ENCODE peak calls at places on chromosomes 1 and 21, in seven cellular contexts. G is iris pigment epithelial cell; N is SK-MEL-5; R is heart left ventricle; P is hypothalamus; U is fibroblast of lung; I is CD4-positive, CD25-positive, alpha-beta regulatory T cell. Y is an unnamed sample.

GRCh38 chr1:23718482-23718881 is 24.8 kb upstream of the ELOA start:
- DNase-seq in G (peak; percentile 39), N (peak; percentile 82), R (no peak), P (no peak), U (peak; percentile 39), I (no peak), Y (peak; percentile 13)

GRCh38 chr1:231950732-231951131 is 324.1 kb downstream of the DISC1 start:
- DNase-seq in G (no peak), N (no peak), R (no peak), P (no peak), U (no peak), I (no peak), Y (no peak)

GRCh38 chr1:231724876-231725647 is 98.5 kb downstream of the DISC1 start:
- DNase-seq in G (peak; percentile 70), N (peak; percentile 88), R (no peak), P (peak; percentile 12), U (peak; percentile 50), I (peak; percentile 42), Y (peak; percentile 67)

GRCh38 chr1:25658791-25659431 is 42.3 kb downstream of the MAN1C1 start:
- DNase-seq in G (no peak), N (no peak), R (peak; percentile 87), P (no peak), U (no peak), I (no peak), Y (no peak)

GRCh38 chr1:67850151-67850551 is 16.9 kb upstream of the GNG12 start:
- DNase-seq in G (peak; percentile 54), N (peak; percentile 61), R (no peak), P (no peak), U (peak; percentile 63), I (peak; percentile 25), Y (peak; percentile 19)

GRCh38 chr1:67019600-67020136 is 34.3 kb downstream of the SLC35D1 start:
- DNase-seq in G (peak; percentile 68), N (no peak), R (no peak), P (no peak), U (peak; percentile 99), I (no peak), Y (no peak)

GRCh38 chr1:227758366-227758765 is 23.1 kb downstream of the SNAP47 start:
- DNase-seq in G (peak; percentile 22), N (no peak), R (no peak), P (no peak), U (peak; percentile 30), I (peak; percentile 56), Y (no peak)

GRCh38 chr21:14900611-14901010 is 164.2 kb downstream of the NRIP1 start:
- DNase-seq in G (peak; percentile 70), N (no peak), R (no peak), P (no peak), U (peak; percentile 78), I (no peak), Y (no peak)

GRCh38 chr1:47432071-47433036 is 5.5 kb upstream of the FOXD2 start:
- DNase-seq in G (peak; percentile 85), N (peak; percentile 80), R (peak; percentile 85), P (peak; percentile 73), U (peak; percentile 56), I (peak; percentile 82), Y (peak; percentile 74)

GRCh38 chr1:228267962-228268890 is 60.4 kb downstream of the OBSCN start:
- DNase-seq in G (no peak), N (no peak), R (peak; percentile 72), P (no peak), U (no peak), I (no peak), Y (no peak)

GRCh38 chr1:170377440-170377839 is 154.5 kb upstream of the GORAB start:
- DNase-seq in G (no peak), N (no peak), R (no peak), P (no peak), U (no peak), I (no peak), Y (no peak)

GRCh38 chr1:229109320-229109761 is 161.6 kb upstream of the RAB4A start:
- DNase-seq in G (no peak), N (peak; percentile 62), R (no peak), P (peak; percentile 24), U (no peak), I (no peak), Y (peak; percentile 48)

GRCh38 chr1:22158654-22159053 is 15.8 kb upstream of the WNT4 start:
- DNase-seq in G (no peak), N (no peak), R (no peak), P (no peak), U (no peak), I (no peak), Y (no peak)

GRCh38 chr1:172742599-172743500 is 83.9 kb downstream of the FASLG start:
- DNase-seq in G (peak; percentile 65), N (peak; percentile 42), R (no peak), P (no peak), U (peak; percentile 34), I (peak; percentile 62), Y (no peak)

GRCh38 chr1:212466913-212467650 is 34.4 kb downstream of the NENF start:
- DNase-seq in G (no peak), N (no peak), R (peak; percentile 46), P (no peak), U (no peak), I (no peak), Y (no peak)

GRCh38 chr1:203636306-203636705 is 9.7 kb downstream of the ATP2B4 start:
- DNase-seq in G (peak; percentile 25), N (peak; percentile 98), R (no peak), P (no peak), U (peak; percentile 85), I (no peak), Y (peak; percentile 96)

GRCh38 chr1:212760126-212760823 is 31.3 kb downstream of the NSL1 start:
- DNase-seq in G (peak; percentile 8), N (peak; percentile 66), R (no peak), P (no peak), U (no peak), I (peak; percentile 59), Y (no peak)

GRCh38 chr1:224852901-224853568 is 76.4 kb upstream of the DNAH14 start:
- DNase-seq in G (peak; percentile 66), N (peak; percentile 79), R (no peak), P (no peak), U (peak; percentile 63), I (peak; percentile 2), Y (peak; percentile 74)

GRCh38 chr1:218347713-218348627 is 2.8 kb downstream of the TGFB2 start:
- DNase-seq in G (peak; percentile 83), N (no peak), R (no peak), P (no peak), U (peak; percentile 86), I (no peak), Y (no peak)

GRCh38 chr1:207740224-207740623 is 11.6 kb upstream of the CD46 start:
- DNase-seq in G (no peak), N (no peak), R (no peak), P (no peak), U (no peak), I (no peak), Y (no peak)

GRCh38 chr1:29631361-29631760 is 395.0 kb downstream of the PTPRU start:
- DNase-seq in G (peak; percentile 38), N (no peak), R (no peak), P (no peak), U (peak; percentile 62), I (no peak), Y (no peak)

GRCh38 chr21:34857874-34858273 is 189.1 kb downstream of the CLIC6 start:
- DNase-seq in G (no peak), N (peak; percentile 28), R (no peak), P (no peak), U (no peak), I (no peak), Y (no peak)

GRCh38 chr1:212040629-212041028 is 5.1 kb downstream of the DTL start:
- DNase-seq in G (no peak), N (no peak), R (no peak), P (no peak), U (no peak), I (no peak), Y (no peak)

GRCh38 chr1:175504875-175505555 is 238.4 kb downstream of the TNR start:
- DNase-seq in G (no peak), N (no peak), R (no peak), P (no peak), U (no peak), I (no peak), Y (no peak)

GRCh38 chr1:8167936-8168335 is 141.8 kb upstream of the ERRFI1 start:
- DNase-seq in G (no peak), N (no peak), R (no peak), P (no peak), U (no peak), I (no peak), Y (no peak)

GRCh38 chr1:70887936-70888335 is 159.7 kb downstream of the PTGER3 start:
- DNase-seq in G (no peak), N (no peak), R (no peak), P (no peak), U (no peak), I (no peak), Y (no peak)

GRCh38 chr21:17802568-17802967 is 16.6 kb downstream of the C21orf91 start:
- DNase-seq in G (peak; percentile 84), N (no peak), R (no peak), P (no peak), U (peak; percentile 74), I (no peak), Y (no peak)

GRCh38 chr1:216904457-216904856 is 181.2 kb upstream of the ESRRG start:
- DNase-seq in G (peak; percentile 5), N (no peak), R (no peak), P (no peak), U (peak; percentile 7), I (no peak), Y (no peak)

GRCh38 chr1:182766881-182767645 is 22.5 kb upstream of the NPL start:
- DNase-seq in G (no peak), N (no peak), R (no peak), P (no peak), U (no peak), I (no peak), Y (no peak)

GRCh38 chr1:41289196-41289595 is 47.1 kb upstream of the SCMH1 start:
- DNase-seq in G (no peak), N (no peak), R (no peak), P (no peak), U (no peak), I (no peak), Y (no peak)